ENCODE peak calls at places on chromosomes 11 and 22, in five cellular contexts. T, H, J, Y and P are unnamed samples.

GRCh38 chr11:61924016-61924360 is 6.6 kb upstream of the RAB3IL1 start:
- DNase-seq in T (no peak), H (no peak), J (no peak), Y (no peak), P (no peak)

GRCh38 chr11:120660024-120660565 is 148.5 kb downstream of the GRIK4 start:
- DNase-seq in T (peak), H (peak), J (no peak), Y (peak), P (peak)

GRCh38 chr11:47551086-47551485 is 1.8 kb downstream of the CELF1 start:
- DNase-seq in T (peak), H (peak), J (no peak), Y (peak), P (peak)

GRCh38 chr11:84480151-84480550 is 1147.0 kb downstream of the DLG2 start:
- DNase-seq in T (no peak), H (no peak), J (no peak), Y (no peak), P (no peak)

GRCh38 chr11:75342966-75343870 is 8.2 kb downstream of the ARRB1 start:
- DNase-seq in T (peak), H (peak), J (no peak), Y (peak), P (peak)

GRCh38 chr11:26741036-26741435 is 19.2 kb upstream of the SLC5A12 start:
- DNase-seq in T (no peak), H (no peak), J (no peak), Y (peak), P (no peak)

GRCh38 chr22:26903030-26903856 is 245.9 kb downstream of the MIAT start:
- DNase-seq in T (no peak), H (no peak), J (no peak), Y (no peak), P (peak)

GRCh38 chr22:30253205-30253852 is 6.8 kb upstream of the LIF start:
- DNase-seq in T (peak), H (no peak), J (no peak), Y (no peak), P (no peak)

DNA sequence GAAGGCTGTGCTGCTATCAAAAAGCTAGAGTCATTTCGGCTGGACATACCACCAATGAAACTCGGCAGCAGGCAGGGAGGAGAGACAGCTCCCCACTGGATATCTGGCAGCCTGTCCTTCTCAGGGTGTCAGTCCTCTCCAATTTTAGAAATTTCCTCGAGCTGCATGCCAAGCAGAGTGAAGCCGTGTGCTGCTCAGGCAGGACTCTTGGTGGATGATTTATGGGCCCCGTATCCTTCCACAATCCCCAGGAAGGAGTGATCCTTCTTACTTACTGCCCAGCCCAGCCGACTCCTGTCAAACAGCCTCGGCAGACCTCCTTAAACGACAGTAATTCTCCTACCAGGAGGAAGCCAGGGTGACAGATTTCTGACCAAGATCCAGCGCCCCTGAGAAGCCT is 410.4 kb downstream of the TENM4 start:
- DNase-seq in T (no peak), H (no peak), J (no peak), Y (no peak), P (no peak)
- TF ChIP-seq JUNB in T (no peak), H (no peak), J (no peak), Y (no peak), P (no peak)

DNA sequence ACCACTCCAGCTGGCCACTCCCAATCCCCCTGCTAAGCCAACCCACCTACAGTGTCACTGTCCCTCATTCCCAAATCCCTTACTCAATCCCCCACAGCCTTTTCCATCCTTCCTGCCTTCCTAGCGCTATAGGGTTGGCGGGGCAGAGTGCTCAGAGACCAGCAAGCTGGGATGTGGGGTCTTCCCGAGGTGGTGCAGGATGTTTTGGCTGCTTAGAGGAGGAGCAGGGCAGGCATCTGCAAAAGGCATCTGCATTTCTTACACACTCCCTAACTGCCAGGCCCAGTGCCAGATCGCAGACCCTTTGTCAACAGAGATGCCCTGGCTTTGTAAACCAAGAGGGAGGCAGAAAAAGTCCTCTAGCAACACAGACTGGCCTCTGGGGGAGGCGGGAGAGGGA is 37.9 kb upstream of the ADA2 start:
- DNase-seq in T (no peak), H (no peak), J (no peak), Y (no peak), P (peak)
- H3K4me3 ChIP-seq in T (no peak), H (no peak), J (no peak), Y (no peak), P (no peak)

DNA sequence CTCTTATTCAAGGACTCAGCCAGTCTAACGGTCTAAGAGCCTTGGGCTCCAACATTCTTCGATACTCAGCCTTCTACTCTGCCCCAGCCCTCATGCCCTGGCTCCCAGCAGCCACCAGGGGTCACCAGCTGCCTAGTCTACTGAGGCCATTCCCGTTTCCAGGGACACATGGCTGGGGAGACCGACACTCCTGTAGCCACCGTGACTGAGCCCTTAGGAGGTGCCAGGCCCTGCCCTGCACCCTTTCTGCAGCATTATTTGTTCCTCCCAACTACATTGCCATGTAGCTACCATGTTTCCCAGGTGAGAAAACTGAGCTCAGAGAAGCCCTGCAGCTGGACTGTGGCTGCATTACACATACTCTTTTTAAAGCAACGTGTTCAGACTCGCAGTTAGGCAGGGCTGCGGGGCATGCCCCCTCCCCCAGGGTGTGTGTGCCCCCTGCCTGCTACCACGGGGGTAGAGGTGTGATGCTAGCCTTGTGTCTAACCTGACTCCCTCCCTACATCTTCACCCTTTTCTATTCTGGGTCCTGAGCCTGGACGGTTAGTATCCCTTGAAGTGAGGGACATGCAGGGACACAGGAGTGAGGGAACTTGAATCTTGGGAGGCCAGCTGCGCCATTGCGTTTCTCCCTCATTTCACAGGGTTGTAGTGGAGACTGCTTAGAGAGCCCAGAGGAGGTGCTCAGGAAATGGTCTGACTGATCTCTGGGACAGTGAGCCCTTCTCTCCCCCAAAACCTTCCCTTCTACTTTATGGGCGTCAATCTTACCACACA is 17.5 kb downstream of the ATG16L2 start:
- DNase-seq in T (peak), H (peak), J (no peak), Y (peak), P (peak)
- H3K27ac ChIP-seq in T (peak), H (no peak), J (no peak), Y (no peak), P (no peak)

GRCh38 chr11:74299000-74299399 is 12.4 kb downstream of the P4HA3 start:
- DNase-seq in T (no peak), H (no peak), J (no peak), Y (no peak), P (no peak)
- TF ChIP-seq JUNB in T (no peak), H (no peak), J (no peak), Y (no peak), P (no peak)

GRCh38 chr11:64291746-64292457 is 800 bp downstream of the KCNK4 start:
- DNase-seq in T (no peak), H (no peak), J (no peak), Y (no peak), P (no peak)
- H3K4me3 ChIP-seq in T (no peak), H (peak), J (no peak), Y (no peak), P (peak)

GRCh38 chr11:2101171-2101675 is 38.0 kb downstream of the IGF2 start:
- DNase-seq in T (no peak), H (no peak), J (no peak), Y (no peak), P (no peak)

GRCh38 chr11:2102132-2102882 is 36.9 kb downstream of the IGF2 start:
- DNase-seq in T (no peak), H (peak), J (no peak), Y (no peak), P (no peak)

GRCh38 chr11:2098691-2099522 is 40.3 kb downstream of the IGF2 start:
- DNase-seq in T (no peak), H (no peak), J (no peak), Y (no peak), P (no peak)

GRCh38 chr11:2099523-2100316 is 39.5 kb downstream of the IGF2 start:
- DNase-seq in T (no peak), H (no peak), J (no peak), Y (no peak), P (peak)

GRCh38 chr11:2100361-2101170 is 38.6 kb downstream of the IGF2 start:
- DNase-seq in T (no peak), H (no peak), J (no peak), Y (peak), P (no peak)
- H3K27ac ChIP-seq in T (no peak), H (no peak), J (no peak), Y (no peak), P (no peak)

DNA sequence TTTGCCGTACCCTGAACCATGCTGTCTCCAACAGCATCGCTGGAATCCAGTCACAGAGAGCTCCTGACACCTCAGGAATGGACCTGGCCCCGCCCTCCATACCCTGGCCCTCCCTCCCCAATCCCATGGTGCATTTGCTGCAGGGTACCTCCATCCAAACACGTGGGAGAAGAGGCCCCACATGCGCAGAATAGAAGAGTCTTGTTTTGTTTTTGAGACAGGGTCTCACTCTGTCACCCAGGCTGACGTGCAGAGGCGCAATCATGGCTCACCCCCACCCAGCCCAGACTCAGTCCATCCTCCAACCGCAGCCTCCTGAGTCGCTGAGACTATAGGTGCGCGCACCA is 2.3 kb upstream of the PNPLA2 start:
- DNase-seq in T (no peak), H (no peak), J (no peak), Y (peak), P (peak)
- TF ChIP-seq JUNB in T (no peak), H (no peak), J (no peak), Y (no peak), P (no peak)

GRCh38 chr22:38623357-38623756 is 32.8 kb downstream of the FAM227A start:
- DNase-seq in T (no peak), H (peak), J (no peak), Y (peak), P (no peak)
- H3K4me3 ChIP-seq in T (no peak), H (no peak), J (no peak), Y (no peak), P (no peak)

GRCh38 chr11:17267576-17267975 is 9.0 kb upstream of the NUCB2 start:
- DNase-seq in T (peak), H (no peak), J (no peak), Y (peak), P (peak)

GRCh38 chr11:17263803-17264202 is 12.7 kb upstream of the NUCB2 start:
- DNase-seq in T (no peak), H (no peak), J (no peak), Y (peak), P (no peak)

DNA sequence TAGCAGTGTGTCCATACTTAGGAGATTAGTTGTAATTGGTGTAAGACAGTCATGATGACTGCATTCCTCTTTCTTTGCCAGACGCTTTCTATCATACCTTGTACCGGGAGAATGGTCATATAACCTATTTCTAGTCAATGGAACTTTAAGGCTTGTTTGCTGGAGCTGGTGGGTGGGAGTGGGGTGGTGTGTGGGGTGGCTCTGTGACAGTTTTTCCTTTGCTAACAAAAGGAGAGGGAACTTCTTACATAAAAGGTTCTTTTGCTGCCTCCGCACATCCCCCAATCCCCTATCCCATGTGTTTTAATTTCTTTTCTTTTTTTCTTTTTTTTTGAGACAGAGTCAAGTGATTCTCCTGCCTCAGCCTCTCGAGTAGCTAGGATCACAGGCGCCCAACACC is 9.8 kb upstream of the NUCB2 start:
- DNase-seq in T (no peak), H (no peak), J (no peak), Y (no peak), P (no peak)
- H3K27ac ChIP-seq in T (no peak), H (no peak), J (no peak), Y (no peak), P (no peak)